ENCODE peak calls at places on chromosomes 16 and 17, in four cellular contexts. One of them, this sample, is unnamed.
A peak's percentile ranks its signal among the peaks of the same experiment; 100 is the strongest.

GRCh38 chr16:71927383-71927782 is 32.1 kb downstream of the IST1 start:
- DNase-seq in tibial nerve: peak; percentile 40
- DNase-seq in RKO: peak; percentile 69
- DNase-seq in H7: no peak
- DNase-seq in this sample: no peak

GRCh38 chr16:1903845-1904820 is 14.1 kb downstream of the HS3ST6 start:
- DNase-seq in tibial nerve: no peak
- DNase-seq in RKO: no peak
- DNase-seq in H7: peak; percentile 40
- DNase-seq in this sample: peak; percentile 73

GRCh38 chr17:28878981-28879380 is 18.6 kb downstream of the FLOT2 start:
- DNase-seq in RKO: peak; percentile 35
- DNase-seq in H7: peak; percentile 94
- DNase-seq in tibial nerve: no peak
- DNase-seq in this sample: peak; percentile 90

GRCh38 chr16:85151603-85152413 is 39.5 kb upstream of the CIBAR2 start:
- DNase-seq in tibial nerve: peak; percentile 45
- DNase-seq in RKO: no peak
- DNase-seq in H7: peak; percentile 84
- DNase-seq in this sample: peak; percentile 97

GRCh38 chr16:21264226-21265036 is 13.7 kb downstream of the CRYM start:
- DNase-seq in tibial nerve: no peak
- DNase-seq in H7: no peak
- DNase-seq in RKO: no peak
- DNase-seq in this sample: no peak

GRCh38 chr16:51049678-51050378 is 101.2 kb downstream of the SALL1 start:
- DNase-seq in RKO: no peak
- DNase-seq in H7: peak; percentile 39
- DNase-seq in tibial nerve: no peak
- DNase-seq in this sample: no peak

GRCh38 chr17:21249911-21250703 is 3.1 kb downstream of the NATD1 start:
- DNase-seq in RKO: no peak
- DNase-seq in H7: peak; percentile 63
- DNase-seq in tibial nerve: no peak
- DNase-seq in this sample: peak; percentile 69

GRCh38 chr16:24035127-24035842 is 199.5 kb downstream of the PRKCB start:
- DNase-seq in tibial nerve: no peak
- DNase-seq in RKO: no peak
- DNase-seq in H7: peak; percentile 50
- DNase-seq in this sample: no peak

GRCh38 chr17:82496529-82497434 is 22.8 kb upstream of the FOXK2 start:
- DNase-seq in H7: peak; percentile 94
- DNase-seq in tibial nerve: peak; percentile 95
- DNase-seq in RKO: peak; percentile 95
- DNase-seq in this sample: peak; percentile 99

GRCh38 chr16:67364610-67365256 is 28.6 kb downstream of the TPPP3 start:
- DNase-seq in H7: no peak
- DNase-seq in RKO: no peak
- DNase-seq in tibial nerve: no peak
- DNase-seq in this sample: no peak

GRCh38 chr16:49103298-49103697 is 178.3 kb downstream of the CBLN1 start:
- DNase-seq in tibial nerve: no peak
- DNase-seq in RKO: no peak
- DNase-seq in H7: no peak
- DNase-seq in this sample: no peak

GRCh38 chr17:74123350-74123749 is 80.1 kb upstream of the RPL38 start:
- DNase-seq in H7: peak; percentile 68
- DNase-seq in RKO: no peak
- DNase-seq in tibial nerve: no peak
- DNase-seq in this sample: no peak

GRCh38 chr17:50604470-50604869 is 30.2 kb upstream of the ABCC3 start:
- DNase-seq in RKO: no peak
- DNase-seq in H7: peak; percentile 86
- DNase-seq in tibial nerve: no peak
- DNase-seq in this sample: peak; percentile 95

GRCh38 chr17:61409301-61410099 is 9.9 kb downstream of the TBX2 start:
- DNase-seq in RKO: peak; percentile 69
- DNase-seq in tibial nerve: no peak
- DNase-seq in H7: peak; percentile 92
- DNase-seq in this sample: peak; percentile 99

GRCh38 chr16:49523435-49524159 is 150.0 kb downstream of the C16orf78 start:
- DNase-seq in RKO: no peak
- DNase-seq in tibial nerve: no peak
- DNase-seq in H7: no peak
- DNase-seq in this sample: peak; percentile 21

GRCh38 chr16:27445502-27446175 is 43.7 kb downstream of the IL21R start:
- DNase-seq in H7: no peak
- DNase-seq in RKO: no peak
- DNase-seq in tibial nerve: no peak
- DNase-seq in this sample: peak; percentile 47

GRCh38 chr17:73419896-73420295 is 108.1 kb upstream of the CDC42EP4 start:
- DNase-seq in tibial nerve: no peak
- DNase-seq in RKO: no peak
- DNase-seq in H7: no peak
- DNase-seq in this sample: peak; percentile 9

GRCh38 chr17:66398617-66399016 is 96.2 kb downstream of the PRKCA start:
- DNase-seq in H7: no peak
- DNase-seq in RKO: no peak
- DNase-seq in tibial nerve: no peak
- DNase-seq in this sample: peak; percentile 39

GRCh38 chr17:21358682-21359482 is 17.3 kb upstream of the KCNJ12 start:
- DNase-seq in RKO: no peak
- DNase-seq in H7: no peak
- DNase-seq in tibial nerve: no peak
- DNase-seq in this sample: peak; percentile 94

GRCh38 chr17:17191346-17191792 is 14.8 kb downstream of the PLD6 start:
- DNase-seq in tibial nerve: no peak
- DNase-seq in RKO: peak; percentile 51
- DNase-seq in H7: no peak
- DNase-seq in this sample: peak; percentile 88

GRCh38 chr17:7133424-7133823 is 18.8 kb upstream of the ASGR2 start:
- DNase-seq in RKO: no peak
- DNase-seq in tibial nerve: no peak
- DNase-seq in H7: peak; percentile 70
- DNase-seq in this sample: peak; percentile 61

GRCh38 chr17:11991461-11991860 is 5.8 kb downstream of the ZNF18 start:
- DNase-seq in tibial nerve: no peak
- DNase-seq in RKO: no peak
- DNase-seq in H7: no peak
- DNase-seq in this sample: no peak

GRCh38 chr16:88202207-88202745 is 180.5 kb upstream of the ZNF469 start:
- DNase-seq in H7: peak; percentile 30
- DNase-seq in RKO: no peak
- DNase-seq in tibial nerve: no peak
- DNase-seq in this sample: no peak

GRCh38 chr17:13030459-13031305 is 12.9 kb upstream of the ELAC2 start:
- DNase-seq in tibial nerve: peak; percentile 77
- DNase-seq in RKO: peak; percentile 43
- DNase-seq in H7: peak; percentile 58
- DNase-seq in this sample: peak; percentile 84

GRCh38 chr17:81036128-81036891 is 1.4 kb downstream of the BAIAP2 start:
- DNase-seq in RKO: peak; percentile 58
- DNase-seq in tibial nerve: no peak
- DNase-seq in H7: no peak
- DNase-seq in this sample: peak; percentile 81

This sample was measured in osteoblast.